ENCODE peak calls at places on chromosomes 12 and 14, in four cellular contexts. Y is HepG2, O is GM12878, B is ovary. N is an unnamed sample.

GRCh38 chr14:102314242-102315011 is 5.1 kb upstream of the ZNF839 start:
- DNase-seq in Y (peak), B (peak), O (no peak), N (peak)

GRCh38 chr12:24909667-24910066 is 39.2 kb downstream of the BCAT1 start:
- DNase-seq in O (no peak), Y (no peak), B (no peak), N (no peak)

GRCh38 chr12:47245623-47246022 is 165.9 kb upstream of the AMIGO2 start:
- DNase-seq in O (no peak), B (no peak), Y (no peak), N (no peak)

GRCh38 chr12:27305673-27306504 is 26.7 kb upstream of the BMAL2 start:
- DNase-seq in Y (peak), O (no peak), B (no peak), N (no peak)

GRCh38 chr12:29889737-29890136 is 106.0 kb upstream of the TMTC1 start:
- DNase-seq in Y (peak), O (no peak), B (no peak), N (peak)

GRCh38 chr14:20455355-20456300 is 602 bp downstream of the APEX1 start:
- DNase-seq in O (no peak), B (no peak), Y (no peak), N (peak)

GRCh38 chr12:66600805-66601392 is 78.0 kb downstream of the GRIP1 start:
- DNase-seq in Y (no peak), O (no peak), B (no peak), N (no peak)

GRCh38 chr14:56125772-56126411 is 7.7 kb downstream of the PELI2 start:
- DNase-seq in O (no peak), Y (no peak), B (no peak), N (no peak)

GRCh38 chr12:25052191-25053020 is 103.5 kb upstream of the BCAT1 start:
- DNase-seq in B (no peak), Y (peak), O (peak), N (no peak)

GRCh38 chr14:93712079-93712837 is 76.0 kb downstream of the PRIMA1 start:
- DNase-seq in O (no peak), Y (no peak), B (no peak), N (no peak)

GRCh38 chr14:36465178-36465577 is 54.9 kb downstream of the NKX2-1 start:
- DNase-seq in O (no peak), Y (no peak), B (no peak), N (no peak)

GRCh38 chr14:55733609-55734008 is 153.6 kb downstream of the KTN1 start:
- DNase-seq in B (no peak), Y (no peak), O (no peak), N (no peak)

GRCh38 chr12:119338593-119339363 is 4.2 kb downstream of the CCDC60 start:
- DNase-seq in Y (no peak), O (no peak), B (no peak), N (no peak)

GRCh38 chr12:971991-972390 is 19.0 kb upstream of the ERC1 start:
- DNase-seq in O (no peak), Y (no peak), B (no peak), N (no peak)

GRCh38 chr14:81805785-81806184 is 272.1 kb upstream of the SEL1L start:
- DNase-seq in B (no peak), O (no peak), Y (no peak), N (no peak)

GRCh38 chr12:6692888-6693287 is 3.7 kb upstream of the ZNF384 start:
- DNase-seq in Y (no peak), B (no peak), O (no peak), N (no peak)

GRCh38 chr12:122874081-122874480 is 21.8 kb downstream of the VPS37B start:
- DNase-seq in O (no peak), B (no peak), Y (no peak), N (peak)

GRCh38 chr12:93441111-93441616 is 583 bp downstream of the UBE2N start:
- DNase-seq in Y (no peak), O (no peak), B (peak), N (peak)

GRCh38 chr12:132427999-132428871 is 61.7 kb upstream of the FBRSL1 start:
- DNase-seq in O (no peak), Y (peak), B (no peak), N (peak)

GRCh38 chr12:96500686-96501085 is 11.3 kb downstream of the CFAP54 start:
- DNase-seq in O (no peak), Y (no peak), B (no peak), N (no peak)

GRCh38 chr12:7004840-7005239 is 13.4 kb downstream of the LPCAT3 start:
- DNase-seq in O (no peak), Y (no peak), B (no peak), N (no peak)

GRCh38 chr12:19273482-19274330 is 144.2 kb downstream of the PLEKHA5 start:
- DNase-seq in B (peak), Y (peak), O (no peak), N (peak)

GRCh38 chr12:28050606-28051005 is 78.1 kb upstream of the PTHLH start:
- DNase-seq in O (no peak), B (no peak), Y (no peak), N (no peak)

GRCh38 chr12:132723015-132723763 is 12.5 kb downstream of the PGAM5 start:
- DNase-seq in Y (no peak), B (no peak), O (no peak), N (no peak)

GRCh38 chr12:30599631-30600030 is 96.0 kb downstream of the IPO8 start:
- DNase-seq in Y (peak), B (no peak), O (no peak), N (no peak)

GRCh38 chr12:57093412-57094193 is 4.7 kb downstream of the NAB2 start:
- DNase-seq in B (peak), Y (no peak), O (no peak), N (peak)

GRCh38 chr14:91980157-91980556 is 32.7 kb upstream of the FBLN5 start:
- DNase-seq in O (peak), B (no peak), Y (no peak), N (no peak)

GRCh38 chr12:77213316-77213715 is 147.9 kb upstream of the E2F7 start:
- DNase-seq in Y (no peak), O (no peak), B (no peak), N (peak)

GRCh38 chr12:19648173-19648572 is 208.9 kb downstream of the AEBP2 start:
- DNase-seq in Y (no peak), B (no peak), O (no peak), N (no peak)

GRCh38 chr14:74980746-74981661 is 21.7 kb upstream of the EIF2B2 start:
- DNase-seq in O (no peak), Y (no peak), B (no peak), N (no peak)

GRCh38 chr12:53991077-53991460 is 6.1 kb downstream of the HOXC10 start:
- DNase-seq in Y (no peak), B (no peak), O (no peak), N (no peak)

GRCh38 chr14:85607571-85608219 is 77.8 kb downstream of the FLRT2 start:
- DNase-seq in Y (no peak), O (no peak), B (no peak), N (no peak)

GRCh38 chr12:69897744-69898143 is 72.7 kb downstream of the MYRFL start:
- DNase-seq in Y (no peak), B (no peak), O (no peak), N (no peak)

GRCh38 chr12:6167327-6168280 is 32.6 kb upstream of the CD9 start:
- DNase-seq in Y (peak), B (peak), O (peak), N (peak)

GRCh38 chr12:52837341-52837741 is 3.2 kb upstream of the KRT79 start:
- DNase-seq in O (no peak), B (no peak), Y (no peak), N (no peak)

GRCh38 chr14:53011053-53011462 is 60.2 kb upstream of the FERMT2 start:
- DNase-seq in B (peak), Y (peak), O (no peak), N (peak)

GRCh38 chr14:71464840-71465239 is 467.4 kb upstream of the RGS6 start:
- DNase-seq in Y (no peak), B (no peak), O (no peak), N (no peak)

GRCh38 chr12:25718081-25718731 is 165.1 kb upstream of the LMNTD1 start:
- DNase-seq in O (no peak), B (no peak), Y (no peak), N (no peak)

GRCh38 chr12:84912191-84913142 is at the start of gene SLC6A15:
- DNase-seq in B (no peak), O (no peak), Y (no peak), N (no peak)

GRCh38 chr12:121331268-121331667 is 20.9 kb downstream of the ANAPC5 start:
- DNase-seq in O (no peak), Y (no peak), B (no peak), N (no peak)

GRCh38 chr12:121330692-121331091 is 21.5 kb downstream of the ANAPC5 start:
- DNase-seq in O (no peak), Y (no peak), B (no peak), N (no peak)

GRCh38 chr12:121326996-121327674 is 25.1 kb downstream of the ANAPC5 start:
- DNase-seq in B (no peak), O (no peak), Y (no peak), N (no peak)

GRCh38 chr12:121328620-121329019 is 23.6 kb downstream of the ANAPC5 start:
- DNase-seq in O (no peak), Y (no peak), B (no peak), N (no peak)

DNA sequence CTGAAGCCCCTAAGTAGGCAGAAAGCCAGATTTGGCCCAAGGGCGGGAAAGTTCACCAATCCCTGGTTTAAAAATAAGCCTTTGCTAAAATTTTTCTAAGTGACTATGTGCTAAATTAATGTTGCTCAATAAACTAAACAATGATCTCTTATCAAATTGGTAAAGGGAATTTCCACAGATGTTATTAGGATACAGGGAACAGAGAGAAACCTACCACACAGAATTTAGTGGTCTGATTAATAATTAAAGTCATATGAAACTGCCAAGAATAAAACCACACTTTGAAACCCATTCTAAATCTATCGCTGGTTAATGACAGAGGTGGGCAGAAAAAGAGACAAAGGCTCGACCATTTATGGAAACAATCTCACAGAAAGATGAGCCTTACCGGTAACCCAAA is 22.0 kb downstream of the ANAPC5 start:
- DNase-seq in B (no peak), Y (no peak), O (no peak), N (no peak)
- TF ChIP-seq EP300 in B (no peak), Y (no peak), O (no peak), N (no peak)

DNA sequence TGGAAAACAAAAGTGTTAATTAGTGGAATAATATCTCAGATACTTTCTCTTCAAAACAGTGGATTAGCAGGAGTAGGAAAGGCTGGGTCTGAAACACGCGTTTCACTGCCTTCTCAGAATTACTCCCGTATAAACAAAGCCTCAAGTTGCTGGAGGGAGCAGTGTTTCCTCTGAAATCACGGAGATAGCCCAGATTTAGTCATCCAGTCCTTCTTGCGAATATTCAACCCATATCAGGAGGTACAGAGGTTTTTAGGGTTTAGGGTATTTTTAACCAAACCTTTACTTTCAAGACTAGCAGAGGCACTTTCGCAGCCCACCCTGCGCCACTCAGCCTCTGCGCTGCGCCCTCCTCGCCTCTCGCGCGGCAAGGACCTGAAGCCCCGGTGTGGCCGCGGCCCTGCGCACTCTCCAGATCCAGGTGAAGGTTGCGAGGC is 2.1 kb upstream of the SAMD4A start:
- DNase-seq in O (no peak), B (no peak), Y (peak), N (no peak)
- H3K4me3 ChIP-seq in O (peak), B (peak), Y (peak), N (peak)

GRCh38 chr12:39490500-39491276 is 47.8 kb upstream of the KIF21A start:
- DNase-seq in Y (no peak), B (no peak), O (no peak), N (no peak)
- TF ChIP-seq EP300 in Y (no peak), B (no peak), O (no peak), N (no peak)

GRCh38 chr14:47674148-47674545 is 1.3 kb downstream of the MDGA2 start:
- DNase-seq in B (no peak), Y (no peak), O (no peak), N (no peak)
- H3K4me3 ChIP-seq in B (no peak), Y (no peak), O (no peak), N (peak)

GRCh38 chr12:50638482-50638880 is 125.4 kb upstream of the ATF1 start:
- DNase-seq in Y (no peak), B (no peak), O (no peak), N (no peak)
- TF ChIP-seq EP300 in Y (no peak), B (no peak), O (no peak), N (no peak)

GRCh38 chr14:89639687-89640086 is 222.7 kb upstream of the FOXN3 start:
- DNase-seq in B (no peak), Y (no peak), O (no peak), N (no peak)

GRCh38 chr14:89644641-89645040 is 227.6 kb upstream of the FOXN3 start:
- DNase-seq in B (no peak), Y (no peak), O (no peak), N (no peak)

GRCh38 chr14:89640141-89640540 is 223.1 kb upstream of the FOXN3 start:
- DNase-seq in O (no peak), B (no peak), Y (no peak), N (no peak)

GRCh38 chr14:89638888-89639287 is 221.9 kb upstream of the FOXN3 start:
- DNase-seq in B (no peak), Y (no peak), O (no peak), N (no peak)

DNA sequence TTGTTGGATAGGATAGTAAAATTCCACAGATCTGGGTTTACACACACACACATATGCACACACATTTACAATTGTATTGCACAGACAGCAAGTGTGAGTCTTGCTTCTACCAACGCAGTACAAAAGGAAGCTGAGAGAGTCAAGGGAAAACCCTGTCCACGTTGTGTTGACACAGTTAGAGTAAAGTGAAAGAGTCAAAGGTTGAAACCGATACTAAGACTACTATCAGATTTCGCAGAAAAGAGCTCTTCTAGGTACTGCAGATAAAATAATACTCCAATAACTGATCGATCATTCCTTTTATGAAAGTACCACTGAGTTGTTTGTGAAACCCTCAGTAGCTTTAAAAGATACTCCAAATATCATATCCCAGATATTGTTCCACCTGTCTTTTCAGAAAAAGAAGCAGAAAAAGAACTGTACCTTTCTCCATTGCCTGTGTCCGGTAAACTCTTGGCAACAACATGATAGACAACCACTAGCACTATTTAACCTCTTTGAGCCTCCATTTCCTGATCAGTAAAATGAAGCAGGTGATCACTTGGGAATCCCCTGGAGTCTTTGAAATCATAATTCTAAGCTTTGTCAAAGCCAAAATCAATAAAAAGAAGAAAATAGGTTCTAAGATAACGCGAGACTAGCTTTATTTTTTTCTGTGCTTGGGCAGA is 224.6 kb upstream of the FOXN3 start:
- DNase-seq in B (no peak), Y (peak), O (peak), N (no peak)
- H3K4me3 ChIP-seq in B (no peak), Y (peak), O (peak), N (no peak)

GRCh38 chr12:131217024-131217586 is 263.4 kb downstream of the ADGRD1 start:
- DNase-seq in B (no peak), Y (no peak), O (no peak), N (no peak)
- TF ChIP-seq EP300 in B (no peak), Y (no peak), O (no peak), N (no peak)

GRCh38 chr14:97459180-97459579 is 662.0 kb downstream of the VRK1 start:
- DNase-seq in O (no peak), Y (no peak), B (no peak), N (no peak)
- H3K4me3 ChIP-seq in O (no peak), Y (no peak), B (no peak), N (peak)

DNA sequence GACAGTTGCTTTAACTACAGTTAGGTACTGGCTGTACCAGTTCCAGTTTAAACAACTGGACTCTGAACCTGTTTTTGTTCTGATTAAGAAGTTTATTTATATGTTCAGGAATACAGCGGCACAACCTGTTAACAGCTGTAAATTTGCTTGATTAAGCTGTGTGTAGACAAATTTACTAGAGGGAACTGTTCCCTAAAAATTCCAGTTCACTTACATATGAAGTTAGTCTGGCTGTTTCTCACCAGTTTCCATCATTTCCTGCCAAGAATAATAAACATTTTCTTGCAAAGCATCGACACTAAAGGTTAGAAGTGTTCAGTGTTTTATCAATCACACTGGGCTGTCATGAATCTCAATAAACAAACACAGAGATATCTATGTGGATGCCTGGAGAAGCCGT is 192.1 kb downstream of the RAD51B start:
- DNase-seq in Y (no peak), O (no peak), B (no peak), N (no peak)
- TF ChIP-seq EP300 in Y (no peak), O (no peak), B (no peak), N (no peak)

GRCh38 chr14:100710391-100711116 is 16.1 kb upstream of the DLK1 start:
- DNase-seq in O (no peak), B (no peak), Y (no peak), N (no peak)
- H3K4me3 ChIP-seq in O (no peak), B (no peak), Y (no peak), N (no peak)